ENCODE peak calls at places on chromosomes 2 and 18, in four cellular contexts. One of them, this sample, is unnamed.

GRCh38 chr2:135030826-135031225 is 16.4 kb downstream of the MAP3K19 start:
- DNase-seq in lower leg skin: no peak
- DNase-seq in astrocyte of the spinal cord: peak
- DNase-seq in OCI-LY7: peak
- DNase-seq in this sample: peak

GRCh38 chr18:13611058-13611615 is 115.2 kb downstream of the FAM210A start:
- DNase-seq in lower leg skin: no peak
- DNase-seq in astrocyte of the spinal cord: peak
- DNase-seq in OCI-LY7: peak
- DNase-seq in this sample: peak

GRCh38 chr2:149765636-149766035 is 178.1 kb upstream of the MMADHC start:
- DNase-seq in lower leg skin: no peak
- DNase-seq in astrocyte of the spinal cord: no peak
- DNase-seq in OCI-LY7: no peak
- DNase-seq in this sample: no peak

GRCh38 chr2:141379965-141380624 is 750.7 kb downstream of the LRP1B start:
- DNase-seq in lower leg skin: no peak
- DNase-seq in astrocyte of the spinal cord: no peak
- DNase-seq in OCI-LY7: no peak
- DNase-seq in this sample: no peak

GRCh38 chr2:100983684-100984310 is 18.3 kb upstream of the RPL31 start:
- DNase-seq in lower leg skin: no peak
- DNase-seq in astrocyte of the spinal cord: no peak
- DNase-seq in OCI-LY7: no peak
- DNase-seq in this sample: no peak

GRCh38 chr2:211049321-211050018 is 493.1 kb downstream of the CPS1 start:
- DNase-seq in lower leg skin: no peak
- DNase-seq in astrocyte of the spinal cord: no peak
- DNase-seq in OCI-LY7: no peak
- DNase-seq in this sample: no peak

GRCh38 chr18:36772339-36772738 is 56.5 kb downstream of the TPGS2 start:
- DNase-seq in lower leg skin: no peak
- DNase-seq in astrocyte of the spinal cord: no peak
- DNase-seq in OCI-LY7: no peak
- DNase-seq in this sample: peak

GRCh38 chr2:32691678-32692077 is 63.8 kb downstream of the TTC27 start:
- DNase-seq in lower leg skin: no peak
- DNase-seq in astrocyte of the spinal cord: no peak
- DNase-seq in OCI-LY7: no peak
- DNase-seq in this sample: no peak

GRCh38 chr2:208006325-208006724 is 19.0 kb downstream of the PLEKHM3 start:
- DNase-seq in lower leg skin: no peak
- DNase-seq in astrocyte of the spinal cord: no peak
- DNase-seq in OCI-LY7: no peak
- DNase-seq in this sample: no peak

GRCh38 chr2:336360-336759 is 48.5 kb upstream of the ALKAL2 start:
- DNase-seq in lower leg skin: no peak
- DNase-seq in astrocyte of the spinal cord: no peak
- DNase-seq in OCI-LY7: no peak
- DNase-seq in this sample: no peak

GRCh38 chr2:328761-329160 is 40.9 kb upstream of the ALKAL2 start:
- DNase-seq in lower leg skin: no peak
- DNase-seq in astrocyte of the spinal cord: peak
- DNase-seq in OCI-LY7: no peak
- DNase-seq in this sample: no peak

DNA sequence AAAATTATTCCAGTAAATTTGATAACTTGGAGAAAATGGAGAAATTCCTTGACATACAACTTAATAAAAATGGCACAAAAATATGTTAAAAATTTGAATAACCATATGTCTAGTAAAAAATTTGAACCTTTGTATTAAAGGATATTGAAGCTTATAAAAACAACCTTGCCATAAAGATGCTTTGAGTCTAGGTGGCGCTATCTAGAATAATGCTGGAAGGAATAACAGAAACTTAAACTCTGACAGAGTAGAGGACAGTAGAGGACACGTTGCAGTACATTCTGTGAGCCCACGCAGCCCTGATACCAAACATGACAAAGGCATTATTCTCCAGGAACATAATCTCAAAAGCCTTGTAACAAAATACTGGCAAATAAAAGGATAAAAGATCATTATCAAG is 44.7 kb upstream of the ALKAL2 start:
- DNase-seq in lower leg skin: no peak
- DNase-seq in astrocyte of the spinal cord: no peak
- DNase-seq in OCI-LY7: no peak
- DNase-seq in this sample: no peak
- TF ChIP-seq CTCF in lower leg skin: no peak
- TF ChIP-seq CTCF in astrocyte of the spinal cord: peak
- TF ChIP-seq CTCF in OCI-LY7: peak
- TF ChIP-seq CTCF in this sample: peak

GRCh38 chr2:167856190-167856589 is 391.2 kb downstream of the STK39 start:
- DNase-seq in lower leg skin: no peak
- DNase-seq in astrocyte of the spinal cord: no peak
- DNase-seq in OCI-LY7: no peak
- DNase-seq in this sample: no peak
- TF ChIP-seq CTCF in lower leg skin: no peak
- TF ChIP-seq CTCF in astrocyte of the spinal cord: no peak
- TF ChIP-seq CTCF in OCI-LY7: peak
- TF ChIP-seq CTCF in this sample: no peak

DNA sequence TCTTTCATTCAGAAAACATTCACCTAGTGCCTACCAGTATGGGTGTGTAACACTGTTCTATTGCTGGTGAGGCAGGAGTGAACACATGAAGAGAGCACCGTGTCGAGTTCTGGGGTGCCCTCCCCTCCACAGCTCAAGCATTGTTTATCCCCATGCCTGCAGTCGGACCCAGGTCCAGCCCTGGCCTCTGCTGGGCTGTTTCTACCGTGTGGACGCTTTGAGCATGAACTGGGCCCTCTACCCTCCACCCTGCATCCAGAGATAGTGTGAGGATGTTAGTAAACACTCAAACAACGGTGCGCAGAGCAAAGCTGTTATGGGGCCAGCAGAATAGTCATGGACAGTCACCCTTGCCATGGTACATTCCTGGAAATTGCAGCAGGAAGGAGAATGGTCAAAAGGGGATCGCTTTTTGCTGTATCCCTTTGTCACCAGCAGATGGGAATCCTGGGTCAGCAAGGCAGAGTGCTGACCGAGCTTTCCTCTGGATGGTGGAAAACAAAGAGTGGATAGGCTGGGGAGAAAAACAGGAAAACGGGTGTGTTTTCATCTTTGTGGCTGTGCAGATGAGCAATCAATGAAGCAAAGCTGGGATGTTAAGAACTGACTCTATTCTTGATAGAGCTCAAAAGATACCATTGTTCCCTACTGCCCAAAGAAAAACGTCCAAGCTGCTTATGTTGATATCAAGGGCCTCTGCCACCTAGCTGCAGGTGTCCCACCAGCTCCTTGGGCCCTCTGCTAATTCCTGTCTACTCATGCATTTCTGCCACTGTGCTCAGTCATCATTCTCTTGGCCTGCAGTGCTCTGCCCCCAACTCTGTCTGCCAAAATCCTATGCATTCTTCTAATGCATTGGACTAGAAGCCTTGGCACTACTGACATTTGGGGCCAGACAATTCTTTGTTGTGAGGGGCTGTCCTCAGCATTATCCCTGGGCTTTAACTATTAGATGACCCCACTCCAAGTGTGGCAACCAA is 38.7 kb downstream of the REEP1 start:
- DNase-seq in lower leg skin: no peak
- DNase-seq in astrocyte of the spinal cord: no peak
- DNase-seq in OCI-LY7: no peak
- DNase-seq in this sample: peak
- TF ChIP-seq CTCF in lower leg skin: no peak
- TF ChIP-seq CTCF in astrocyte of the spinal cord: peak
- TF ChIP-seq CTCF in OCI-LY7: no peak
- TF ChIP-seq CTCF in this sample: peak

GRCh38 chr2:28169492-28169891 is 223.2 kb upstream of the FOSL2 start:
- DNase-seq in lower leg skin: no peak
- DNase-seq in astrocyte of the spinal cord: no peak
- DNase-seq in OCI-LY7: no peak
- DNase-seq in this sample: no peak

GRCh38 chr2:28172114-28172898 is 220.4 kb upstream of the FOSL2 start:
- DNase-seq in lower leg skin: no peak
- DNase-seq in astrocyte of the spinal cord: peak
- DNase-seq in OCI-LY7: no peak
- DNase-seq in this sample: peak

GRCh38 chr2:28166956-28167355 is 225.7 kb upstream of the FOSL2 start:
- DNase-seq in lower leg skin: no peak
- DNase-seq in astrocyte of the spinal cord: peak
- DNase-seq in OCI-LY7: no peak
- DNase-seq in this sample: peak

GRCh38 chr2:28165087-28165652 is 227.5 kb upstream of the FOSL2 start:
- DNase-seq in lower leg skin: no peak
- DNase-seq in astrocyte of the spinal cord: no peak
- DNase-seq in OCI-LY7: no peak
- DNase-seq in this sample: no peak

DNA sequence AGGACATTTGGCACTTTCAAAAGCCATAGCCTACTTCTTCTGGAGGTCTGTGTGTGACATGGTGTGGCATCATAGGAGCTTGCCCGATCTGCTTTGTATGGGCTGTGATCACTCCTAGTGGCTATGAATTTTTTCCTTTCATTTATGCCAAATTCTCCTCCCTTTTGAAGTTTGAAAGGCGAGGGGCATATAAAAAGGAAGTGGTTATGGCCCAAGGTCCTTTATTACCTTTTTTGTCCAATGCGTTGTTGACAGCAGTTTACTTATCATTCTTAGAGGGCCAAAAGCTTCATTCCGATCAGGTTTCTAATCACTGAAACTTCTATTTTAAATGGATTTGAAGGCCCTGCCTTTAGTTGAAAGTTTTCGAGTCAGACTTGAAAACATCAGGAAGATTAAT is 224.3 kb upstream of the FOSL2 start:
- DNase-seq in lower leg skin: no peak
- DNase-seq in astrocyte of the spinal cord: no peak
- DNase-seq in OCI-LY7: no peak
- DNase-seq in this sample: no peak
- TF ChIP-seq CTCF in lower leg skin: no peak
- TF ChIP-seq CTCF in astrocyte of the spinal cord: no peak
- TF ChIP-seq CTCF in OCI-LY7: no peak
- TF ChIP-seq CTCF in this sample: no peak

DNA sequence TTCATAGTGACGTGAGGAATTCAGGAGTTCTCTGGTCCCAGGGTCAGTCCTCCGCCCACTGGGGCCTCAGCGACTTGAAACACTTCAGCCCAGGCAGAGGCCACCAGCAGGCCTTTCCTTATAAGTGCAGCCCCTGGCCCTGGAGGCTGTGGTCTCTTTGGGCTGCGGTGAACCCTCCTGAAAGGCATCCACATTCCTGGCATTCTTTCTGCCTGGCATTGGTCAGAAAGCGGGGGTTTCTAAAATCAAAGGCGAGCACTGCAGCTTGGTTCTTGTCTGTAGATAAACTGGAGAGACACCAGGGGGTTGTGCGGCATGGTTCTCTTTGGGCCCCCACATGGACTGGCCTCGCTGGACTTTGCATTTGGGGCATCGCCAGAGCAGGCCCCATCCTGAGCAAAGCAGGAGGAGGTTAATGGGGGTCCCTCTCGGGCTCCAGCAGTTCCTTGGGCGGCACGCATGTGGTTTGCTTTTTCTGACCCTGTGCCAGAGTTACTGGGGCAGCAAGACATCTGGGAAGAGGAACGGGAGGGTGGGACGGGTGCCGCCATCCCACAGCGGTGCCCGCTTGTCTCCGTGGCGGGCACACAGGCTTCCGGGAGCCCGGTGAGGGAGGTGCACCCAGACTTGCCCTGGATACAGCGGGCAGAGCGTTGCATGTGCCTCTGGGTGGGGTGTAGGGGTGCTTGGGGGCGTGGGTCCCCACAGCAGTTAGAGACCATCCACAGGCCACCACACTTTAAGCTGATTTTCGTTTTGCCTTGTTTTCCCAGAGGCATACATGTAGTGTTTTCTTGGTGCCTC is 44.9 kb downstream of the SH3BP4 start:
- DNase-seq in lower leg skin: no peak
- DNase-seq in astrocyte of the spinal cord: peak
- DNase-seq in OCI-LY7: no peak
- DNase-seq in this sample: peak
- TF ChIP-seq CTCF in lower leg skin: no peak
- TF ChIP-seq CTCF in astrocyte of the spinal cord: peak
- TF ChIP-seq CTCF in OCI-LY7: no peak
- TF ChIP-seq CTCF in this sample: peak

GRCh38 chr2:217873371-217873770 is 129.4 kb downstream of the TNS1 start:
- DNase-seq in lower leg skin: no peak
- DNase-seq in astrocyte of the spinal cord: no peak
- DNase-seq in OCI-LY7: no peak
- DNase-seq in this sample: no peak

GRCh38 chr2:217875556-217876252 is 127.1 kb downstream of the TNS1 start:
- DNase-seq in lower leg skin: no peak
- DNase-seq in astrocyte of the spinal cord: no peak
- DNase-seq in OCI-LY7: no peak
- DNase-seq in this sample: peak

GRCh38 chr2:217875138-217875537 is 127.7 kb downstream of the TNS1 start:
- DNase-seq in lower leg skin: no peak
- DNase-seq in astrocyte of the spinal cord: no peak
- DNase-seq in OCI-LY7: no peak
- DNase-seq in this sample: no peak

GRCh38 chr2:217870528-217871011 is 132.2 kb downstream of the TNS1 start:
- DNase-seq in lower leg skin: no peak
- DNase-seq in astrocyte of the spinal cord: no peak
- DNase-seq in OCI-LY7: no peak
- DNase-seq in this sample: no peak

GRCh38 chr2:217872319-217872718 is 130.5 kb downstream of the TNS1 start:
- DNase-seq in lower leg skin: no peak
- DNase-seq in astrocyte of the spinal cord: no peak
- DNase-seq in OCI-LY7: no peak
- DNase-seq in this sample: no peak
- TF ChIP-seq CTCF in lower leg skin: no peak
- TF ChIP-seq CTCF in astrocyte of the spinal cord: peak
- TF ChIP-seq CTCF in OCI-LY7: no peak
- TF ChIP-seq CTCF in this sample: peak

This sample was measured in HFFc6.